ENCODE peak calls at places on chromosomes 16 and 17, in four cellular contexts. E, G, Z and R are unnamed samples.

GRCh38 chr17:17507465-17508011 is 11.3 kb upstream of the RASD1 start:
- DNase-seq in E (no peak), Z (no peak), G (no peak), R (no peak)

GRCh38 chr17:62827722-62828498 is 19.8 kb upstream of the MARCHF10 start:
- DNase-seq in Z (no peak), E (no peak), G (no peak), R (no peak)

GRCh38 chr16:55703003-55704001 is 47.5 kb downstream of the SLC6A2 start:
- DNase-seq in G (no peak), E (no peak), Z (no peak), R (no peak)

GRCh38 chr16:67967956-67968439 is 439 bp downstream of the SLC12A4 start:
- DNase-seq in G (no peak), Z (no peak), E (no peak), R (no peak)

GRCh38 chr17:58318065-58318481 is 10.5 kb downstream of the TSPOAP1 start:
- DNase-seq in E (no peak), Z (no peak), G (no peak), R (no peak)

GRCh38 chr16:64846966-64847365 is 274.9 kb downstream of the CDH11 start:
- DNase-seq in Z (no peak), G (no peak), E (no peak), R (no peak)

GRCh38 chr17:64401941-64402340 is 11.3 kb upstream of the PECAM1 start:
- DNase-seq in Z (no peak), G (no peak), E (no peak), R (no peak)

GRCh38 chr17:33603794-33604193 is 310.7 kb upstream of the ASIC2 start:
- DNase-seq in G (no peak), Z (no peak), E (no peak), R (no peak)

GRCh38 chr17:12041316-12041715 is 20.6 kb downstream of the MAP2K4 start:
- DNase-seq in Z (no peak), G (no peak), E (no peak), R (no peak)

GRCh38 chr16:11748404-11749254 is 6.0 kb upstream of the TXNDC11 start:
- DNase-seq in G (no peak), E (no peak), Z (no peak), R (no peak)

GRCh38 chr16:87681990-87682570 is 79.8 kb downstream of the JPH3 start:
- DNase-seq in E (no peak), G (no peak), Z (no peak), R (no peak)

GRCh38 chr17:12567077-12568053 is 98.3 kb upstream of the MYOCD start:
- DNase-seq in G (no peak), Z (no peak), E (no peak), R (no peak)

GRCh38 chr16:930076-930475 is 40.7 kb downstream of the LMF1 start:
- DNase-seq in E (no peak), Z (no peak), G (no peak), R (no peak)

GRCh38 chr17:70563301-70563820 is 394.0 kb downstream of the KCNJ2 start:
- DNase-seq in E (no peak), Z (no peak), G (no peak), R (no peak)